ENCODE peak calls at places on chromosome 1, in ten cellular contexts. J, L, X, P, I, T, N, M, C and E are unnamed samples.

GRCh38 chr1:186880982-186881381 is 52.2 kb downstream of the PLA2G4A start:
- DNase-seq in J (no peak), L (no peak), X (no peak), P (no peak), I (no peak), T (no peak), N (no peak), M (no peak), C (no peak), E (no peak)

GRCh38 chr1:70200065-70200464 is 5.3 kb downstream of the LRRC40 start:
- DNase-seq in J (no peak), L (no peak), X (no peak), P (no peak), I (no peak), T (no peak), N (no peak), M (no peak), C (no peak), E (no peak)

GRCh38 chr1:32702599-32703478 is at the start of gene SYNC:
- DNase-seq in J (peak), L (peak), X (peak), P (no peak), I (peak), T (peak), N (no peak), M (peak), C (peak), E (peak)

GRCh38 chr1:212944209-212944901 is 6.0 kb upstream of the VASH2 start:
- DNase-seq in J (no peak), L (no peak), X (no peak), P (no peak), I (no peak), T (no peak), N (no peak), M (no peak), C (no peak), E (no peak)

GRCh38 chr1:52140633-52141512 is 1.0 kb upstream of the ZFYVE9 start:
- DNase-seq in J (no peak), L (peak), X (no peak), P (no peak), I (no peak), T (peak), N (no peak), M (no peak), C (peak), E (no peak)

GRCh38 chr1:235329139-235329808 is 904 bp downstream of the GGPS1 start:
- DNase-seq in J (peak), L (no peak), X (peak), P (peak), I (peak), T (peak), N (peak), M (peak), C (no peak), E (peak)

GRCh38 chr1:208951908-208952307 is 631.6 kb upstream of the CAMK1G start:
- DNase-seq in J (peak), L (peak), X (no peak), P (peak), I (no peak), T (no peak), N (no peak), M (no peak), C (no peak), E (no peak)

GRCh38 chr1:101843160-101843559 is 153.6 kb downstream of the OLFM3 start:
- DNase-seq in J (no peak), L (no peak), X (no peak), P (no peak), I (no peak), T (no peak), N (no peak), M (no peak), C (no peak), E (no peak)

GRCh38 chr1:67170751-67171573 is 4.7 kb downstream of the IL23R start:
- DNase-seq in J (no peak), L (no peak), X (no peak), P (no peak), I (no peak), T (no peak), N (no peak), M (no peak), C (no peak), E (no peak)

GRCh38 chr1:41866285-41866684 is 52.4 kb downstream of the HIVEP3 start:
- DNase-seq in J (no peak), L (no peak), X (no peak), P (no peak), I (no peak), T (no peak), N (no peak), M (no peak), C (no peak), E (no peak)

GRCh38 chr1:230964896-230965295 is 13.8 kb downstream of the TTC13 start:
- DNase-seq in J (no peak), L (no peak), X (no peak), P (no peak), I (no peak), T (no peak), N (no peak), M (no peak), C (no peak), E (no peak)

DNA sequence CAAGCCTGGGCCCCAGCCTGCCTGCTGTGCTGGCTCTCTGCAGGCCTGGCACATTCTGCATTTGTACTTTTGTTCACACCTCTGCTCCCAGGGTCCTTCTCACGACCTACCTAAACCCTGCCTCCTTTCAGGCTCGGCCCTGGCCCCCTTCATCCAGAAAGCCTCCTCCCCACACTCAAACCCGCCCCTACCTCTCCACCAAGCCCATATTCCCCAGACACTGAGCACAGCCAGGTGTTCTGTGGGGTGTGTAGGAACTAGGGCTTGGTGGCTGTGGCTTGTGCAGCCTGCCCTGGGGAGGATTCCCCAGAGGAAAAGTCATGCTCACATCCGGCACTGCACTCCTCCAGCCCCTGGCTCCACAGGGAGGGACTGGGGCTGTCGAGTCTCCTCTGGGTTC is 8.2 kb upstream of the MIXL1 start:
- DNase-seq in J (no peak), L (no peak), X (no peak), P (peak), I (no peak), T (no peak), N (no peak), M (no peak), C (no peak), E (no peak)
- H3K4me3 ChIP-seq in J (no peak), L (no peak), X (no peak), P (no peak), I (no peak), T (no peak), N (no peak), M (no peak), C (no peak), E (no peak)

DNA sequence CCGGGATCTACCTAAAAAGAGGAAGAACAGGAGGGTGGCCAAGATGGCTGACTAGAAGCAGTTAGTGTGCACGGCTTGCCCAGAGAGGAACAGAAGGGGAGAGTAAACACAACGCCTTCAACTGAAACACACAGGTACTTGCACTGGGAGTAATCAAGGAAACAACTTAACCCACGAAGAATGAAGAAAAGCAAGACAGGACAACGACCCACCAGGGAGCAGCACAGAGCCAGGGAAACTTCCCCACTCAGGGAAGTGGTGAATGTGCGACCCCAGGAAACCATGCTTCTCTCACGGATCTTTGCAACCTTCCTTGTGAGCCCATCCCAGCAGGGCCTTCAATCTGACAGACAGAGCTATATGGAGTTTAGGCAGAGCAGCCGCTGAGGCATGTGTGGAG is 46.1 kb downstream of the ACKR1 start:
- DNase-seq in J (peak), L (no peak), X (no peak), P (no peak), I (no peak), T (no peak), N (no peak), M (no peak), C (no peak), E (no peak)
- TF ChIP-seq CTCF in J (peak), L (no peak), X (no peak), P (no peak), I (no peak), T (no peak), N (no peak), M (no peak), C (no peak), E (peak)

DNA sequence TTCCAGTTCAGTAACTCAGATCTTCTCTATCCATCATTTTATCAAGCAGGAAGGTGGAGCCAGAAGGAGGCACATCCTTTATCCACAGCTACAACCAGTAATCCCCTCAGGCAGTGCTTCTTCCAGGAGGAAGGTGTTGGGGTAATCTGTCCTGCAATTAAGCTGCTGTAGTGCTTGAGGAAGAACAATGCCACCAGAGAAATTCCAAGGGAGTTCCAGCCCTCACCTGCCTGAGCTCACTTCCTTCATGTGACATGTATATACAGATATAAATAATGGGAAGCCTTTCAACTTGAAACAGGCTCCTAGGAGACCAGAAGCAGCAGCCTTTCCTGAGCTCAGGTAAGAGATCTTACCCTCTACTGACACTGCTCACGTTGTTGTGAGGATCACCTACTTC is 2.2 kb upstream of the IL20 start:
- DNase-seq in J (no peak), L (no peak), X (no peak), P (no peak), I (no peak), T (no peak), N (no peak), M (no peak), C (no peak), E (no peak)
- H3K4me3 ChIP-seq in J (no peak), L (no peak), X (no peak), P (no peak), I (no peak), T (no peak), N (no peak), M (no peak), C (no peak), E (no peak)

GRCh38 chr1:228528612-228529011 is 41.4 kb downstream of the RNF187 start:
- DNase-seq in J (no peak), L (no peak), X (no peak), P (no peak), I (no peak), T (no peak), N (no peak), M (no peak), C (no peak), E (no peak)

GRCh38 chr1:228527596-228527995 is 40.4 kb downstream of the RNF187 start:
- DNase-seq in J (no peak), L (no peak), X (no peak), P (no peak), I (no peak), T (no peak), N (no peak), M (no peak), C (no peak), E (no peak)

GRCh38 chr1:228530951-228531731 is 44.0 kb downstream of the RNF187 start:
- DNase-seq in J (no peak), L (no peak), X (no peak), P (no peak), I (no peak), T (no peak), N (no peak), M (no peak), C (no peak), E (no peak)

DNA sequence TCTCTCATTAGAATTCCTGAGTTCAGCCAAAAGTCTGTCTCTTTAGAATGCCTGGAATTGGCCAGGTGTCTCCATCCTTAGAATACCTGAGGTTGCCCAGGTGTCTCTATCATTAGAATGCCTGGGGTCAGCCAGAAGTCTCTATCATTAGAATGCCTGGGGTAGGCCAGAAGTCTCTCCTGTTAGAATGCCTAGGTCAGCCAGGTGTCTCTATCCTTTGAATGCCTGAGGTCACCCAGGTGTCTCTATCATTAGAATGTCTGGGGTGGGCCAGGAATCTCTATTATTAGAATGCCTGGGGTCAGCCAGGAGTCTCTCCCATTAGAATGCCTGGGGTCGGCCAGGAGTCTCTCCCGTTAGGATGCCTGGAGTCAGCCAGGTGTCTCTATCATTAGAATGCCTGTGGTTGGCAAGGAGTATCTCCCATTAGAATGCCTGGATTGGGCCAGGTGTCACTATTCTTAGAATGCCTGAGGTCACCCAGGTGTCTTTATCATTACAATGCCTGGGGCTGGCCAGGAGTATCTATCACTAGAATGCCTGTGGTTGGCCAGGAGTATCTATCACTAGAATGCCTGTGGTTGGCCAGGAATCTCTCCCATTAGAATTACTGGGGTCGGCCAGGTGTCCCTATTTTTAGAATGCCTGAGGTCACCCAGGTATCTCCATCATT is 43.0 kb downstream of the RNF187 start:
- DNase-seq in J (no peak), L (no peak), X (no peak), P (no peak), I (no peak), T (no peak), N (no peak), M (no peak), C (no peak), E (no peak)
- TF ChIP-seq CTCF in J (no peak), L (no peak), X (no peak), P (no peak), I (no peak), T (no peak), N (no peak), M (no peak), C (no peak), E (no peak)

DNA sequence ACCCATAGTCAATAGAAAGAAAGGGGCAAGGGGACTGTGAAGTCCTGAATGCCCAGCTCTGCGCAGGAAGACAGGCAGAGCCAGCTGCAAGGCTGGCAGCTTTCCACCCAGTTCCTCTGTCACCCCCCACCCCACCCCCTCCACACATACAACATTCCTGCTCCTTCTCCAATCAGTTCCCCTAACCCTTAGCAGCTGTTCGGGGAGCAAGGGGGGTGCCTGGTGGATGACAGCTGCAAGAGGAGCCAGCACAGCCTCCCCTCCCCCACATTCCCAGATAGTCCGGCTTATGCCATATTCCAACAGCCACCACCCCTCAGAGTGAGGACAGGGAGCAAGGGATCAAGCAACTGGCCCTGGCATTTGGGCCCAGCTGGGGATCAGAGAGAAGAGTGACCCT is 9.7 kb downstream of the ARHGEF2 start:
- DNase-seq in J (no peak), L (peak), X (no peak), P (peak), I (no peak), T (no peak), N (no peak), M (no peak), C (peak), E (no peak)
- H3K4me3 ChIP-seq in J (no peak), L (no peak), X (no peak), P (no peak), I (no peak), T (no peak), N (no peak), M (no peak), C (no peak), E (no peak)

DNA sequence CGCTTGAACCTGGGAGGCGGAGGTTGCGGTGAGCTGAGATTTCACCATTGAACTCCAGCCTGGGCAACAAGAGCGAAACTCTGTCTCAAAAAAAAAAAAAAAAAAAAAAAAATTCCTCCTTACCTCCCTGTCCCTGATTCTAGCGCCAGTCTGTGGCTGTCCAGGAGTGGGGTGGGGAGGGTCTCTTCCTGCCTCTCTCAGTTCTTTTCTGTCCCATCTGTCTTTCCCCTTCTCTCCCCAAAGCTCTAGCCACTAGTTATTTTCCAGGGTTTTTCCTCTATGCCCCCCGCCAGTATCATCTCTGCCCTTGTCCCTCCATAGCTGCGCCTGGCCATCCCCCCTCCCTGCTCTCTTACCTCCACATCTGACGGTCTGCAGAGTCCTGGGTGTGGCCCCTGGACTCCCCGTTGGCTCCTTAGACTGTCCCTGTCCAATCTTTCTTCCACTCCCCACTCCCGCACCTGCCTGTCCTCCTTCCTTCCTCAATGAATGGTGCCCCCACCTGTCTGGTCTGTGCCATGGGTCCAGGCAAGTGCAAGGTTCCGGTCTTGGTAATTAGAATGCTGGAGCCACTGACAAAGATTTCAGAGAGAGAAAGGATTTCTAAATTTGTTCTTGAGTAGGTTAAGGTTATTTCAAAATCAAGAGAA is 1.6 kb upstream of the TMEM63A start:
- DNase-seq in J (peak), L (no peak), X (no peak), P (no peak), I (no peak), T (no peak), N (no peak), M (no peak), C (no peak), E (no peak)
- TF ChIP-seq CTCF in J (peak), L (no peak), X (no peak), P (no peak), I (no peak), T (no peak), N (no peak), M (no peak), C (no peak), E (no peak)

GRCh38 chr1:22884806-22885559 is 87.7 kb downstream of the LACTBL1 start:
- DNase-seq in J (no peak), L (no peak), X (no peak), P (no peak), I (no peak), T (no peak), N (no peak), M (no peak), C (no peak), E (no peak)
- H3K4me3 ChIP-seq in J (no peak), L (no peak), X (no peak), P (no peak), I (no peak), T (no peak), N (no peak), M (no peak), C (no peak), E (no peak)

GRCh38 chr1:44924835-44925464 is 61.4 kb downstream of the EIF2B3 start:
- DNase-seq in J (peak), L (peak), X (no peak), P (no peak), I (peak), T (peak), N (no peak), M (no peak), C (peak), E (peak)
- TF ChIP-seq CTCF in J (peak), L (peak), X (no peak), P (peak), I (peak), T (peak), N (peak), M (no peak), C (peak), E (peak)

DNA sequence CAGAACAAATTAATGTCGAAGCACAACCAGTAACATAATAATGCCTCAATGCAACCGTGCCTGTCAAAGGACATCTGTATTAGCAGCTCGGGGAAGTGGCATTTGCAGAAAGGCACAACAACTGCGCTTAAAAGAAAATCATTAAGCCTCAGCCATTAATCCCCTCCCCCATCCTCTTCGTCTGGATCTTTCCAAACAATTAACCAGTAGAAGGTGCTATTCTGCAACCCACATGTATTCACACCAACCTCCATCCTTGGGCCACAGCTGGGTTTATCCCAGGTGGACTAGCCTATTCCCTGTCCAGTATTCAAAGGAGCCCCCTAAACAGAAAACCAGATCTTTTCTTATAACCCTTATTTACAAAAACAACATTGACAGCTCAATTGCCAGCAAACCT is 2.6 kb downstream of the RERE start:
- DNase-seq in J (no peak), L (no peak), X (no peak), P (no peak), I (no peak), T (no peak), N (no peak), M (peak), C (no peak), E (no peak)
- H3K4me3 ChIP-seq in J (no peak), L (no peak), X (no peak), P (no peak), I (no peak), T (no peak), N (no peak), M (no peak), C (no peak), E (no peak)